ENCODE peak calls at places on chromosome 14, in ten cellular contexts. One of them, this sample, is unnamed.

GRCh38 chr14:81449114-81449513 is 49.0 kb upstream of the STON2 start:
- DNase-seq in activated effector memory CD4-positive, alpha-beta T cell treated with anti-CD3 and anti-CD28 coated beads, Interleukin-2, amount 50 U/mL, for 16 hours: no peak
- DNase-seq in Kasumi-1: no peak
- DNase-seq in hepatocyte: no peak
- DNase-seq in stimulated activated naive CD8-positive, alpha-beta T cell treated with anti-CD3 and anti-CD28 coated beads, Interleukin-15, Interleukin-2, amounts not matched to agents 100 U/mL and 50 U/mL, for 24 hours: no peak
- DNase-seq in NAMALWA: no peak
- DNase-seq in germinal center: no peak
- DNase-seq in choroid plexus epithelial cell: no peak
- DNase-seq in iris pigment epithelial cell: no peak
- DNase-seq in ureter: no peak
- DNase-seq in this sample: no peak

GRCh38 chr14:100640481-100641273 is 53.5 kb upstream of the BEGAIN start:
- DNase-seq in hepatocyte: no peak
- DNase-seq in activated effector memory CD4-positive, alpha-beta T cell treated with anti-CD3 and anti-CD28 coated beads, Interleukin-2, amount 50 U/mL, for 16 hours: peak
- DNase-seq in iris pigment epithelial cell: peak
- DNase-seq in stimulated activated naive CD8-positive, alpha-beta T cell treated with anti-CD3 and anti-CD28 coated beads, Interleukin-15, Interleukin-2, amounts not matched to agents 100 U/mL and 50 U/mL, for 24 hours: peak
- DNase-seq in NAMALWA: peak
- DNase-seq in choroid plexus epithelial cell: peak
- DNase-seq in Kasumi-1: no peak
- DNase-seq in germinal center: no peak
- DNase-seq in ureter: no peak
- DNase-seq in this sample: peak

GRCh38 chr14:98143566-98143965 is 1128.4 kb downstream of the BCL11B start:
- DNase-seq in choroid plexus epithelial cell: no peak
- DNase-seq in activated effector memory CD4-positive, alpha-beta T cell treated with anti-CD3 and anti-CD28 coated beads, Interleukin-2, amount 50 U/mL, for 16 hours: no peak
- DNase-seq in hepatocyte: no peak
- DNase-seq in iris pigment epithelial cell: no peak
- DNase-seq in stimulated activated naive CD8-positive, alpha-beta T cell treated with anti-CD3 and anti-CD28 coated beads, Interleukin-15, Interleukin-2, amounts not matched to agents 100 U/mL and 50 U/mL, for 24 hours: no peak
- DNase-seq in NAMALWA: no peak
- DNase-seq in germinal center: no peak
- DNase-seq in Kasumi-1: no peak
- DNase-seq in ureter: no peak
- DNase-seq in this sample: no peak

GRCh38 chr14:87813211-87813610 is 179.8 kb downstream of the GALC start:
- DNase-seq in iris pigment epithelial cell: no peak
- DNase-seq in germinal center: no peak
- DNase-seq in choroid plexus epithelial cell: no peak
- DNase-seq in stimulated activated naive CD8-positive, alpha-beta T cell treated with anti-CD3 and anti-CD28 coated beads, Interleukin-15, Interleukin-2, amounts not matched to agents 100 U/mL and 50 U/mL, for 24 hours: no peak
- DNase-seq in activated effector memory CD4-positive, alpha-beta T cell treated with anti-CD3 and anti-CD28 coated beads, Interleukin-2, amount 50 U/mL, for 16 hours: no peak
- DNase-seq in ureter: no peak
- DNase-seq in NAMALWA: no peak
- DNase-seq in hepatocyte: no peak
- DNase-seq in Kasumi-1: no peak
- DNase-seq in this sample: no peak

GRCh38 chr14:70921669-70922068 is 14.4 kb downstream of the PCNX1 start:
- DNase-seq in stimulated activated naive CD8-positive, alpha-beta T cell treated with anti-CD3 and anti-CD28 coated beads, Interleukin-15, Interleukin-2, amounts not matched to agents 100 U/mL and 50 U/mL, for 24 hours: no peak
- DNase-seq in choroid plexus epithelial cell: no peak
- DNase-seq in NAMALWA: no peak
- DNase-seq in ureter: no peak
- DNase-seq in Kasumi-1: no peak
- DNase-seq in germinal center: no peak
- DNase-seq in hepatocyte: no peak
- DNase-seq in iris pigment epithelial cell: no peak
- DNase-seq in activated effector memory CD4-positive, alpha-beta T cell treated with anti-CD3 and anti-CD28 coated beads, Interleukin-2, amount 50 U/mL, for 16 hours: no peak
- DNase-seq in this sample: no peak

GRCh38 chr14:33477752-33478151 is 473.1 kb downstream of the EGLN3 start:
- DNase-seq in germinal center: no peak
- DNase-seq in NAMALWA: no peak
- DNase-seq in stimulated activated naive CD8-positive, alpha-beta T cell treated with anti-CD3 and anti-CD28 coated beads, Interleukin-15, Interleukin-2, amounts not matched to agents 100 U/mL and 50 U/mL, for 24 hours: no peak
- DNase-seq in ureter: no peak
- DNase-seq in choroid plexus epithelial cell: no peak
- DNase-seq in iris pigment epithelial cell: no peak
- DNase-seq in Kasumi-1: no peak
- DNase-seq in hepatocyte: no peak
- DNase-seq in activated effector memory CD4-positive, alpha-beta T cell treated with anti-CD3 and anti-CD28 coated beads, Interleukin-2, amount 50 U/mL, for 16 hours: no peak
- DNase-seq in this sample: no peak

GRCh38 chr14:35879654-35880249 is 53.6 kb downstream of the BRMS1L start:
- DNase-seq in Kasumi-1: peak
- DNase-seq in hepatocyte: no peak
- DNase-seq in activated effector memory CD4-positive, alpha-beta T cell treated with anti-CD3 and anti-CD28 coated beads, Interleukin-2, amount 50 U/mL, for 16 hours: no peak
- DNase-seq in stimulated activated naive CD8-positive, alpha-beta T cell treated with anti-CD3 and anti-CD28 coated beads, Interleukin-15, Interleukin-2, amounts not matched to agents 100 U/mL and 50 U/mL, for 24 hours: no peak
- DNase-seq in NAMALWA: peak
- DNase-seq in ureter: no peak
- DNase-seq in iris pigment epithelial cell: peak
- DNase-seq in germinal center: peak
- DNase-seq in choroid plexus epithelial cell: peak
- DNase-seq in this sample: no peak

GRCh38 chr14:64723691-64724577 is 19.7 kb downstream of the PLEKHG3 start:
- DNase-seq in activated effector memory CD4-positive, alpha-beta T cell treated with anti-CD3 and anti-CD28 coated beads, Interleukin-2, amount 50 U/mL, for 16 hours: peak
- DNase-seq in NAMALWA: no peak
- DNase-seq in choroid plexus epithelial cell: no peak
- DNase-seq in iris pigment epithelial cell: peak
- DNase-seq in hepatocyte: peak
- DNase-seq in germinal center: no peak
- DNase-seq in stimulated activated naive CD8-positive, alpha-beta T cell treated with anti-CD3 and anti-CD28 coated beads, Interleukin-15, Interleukin-2, amounts not matched to agents 100 U/mL and 50 U/mL, for 24 hours: no peak
- DNase-seq in Kasumi-1: no peak
- DNase-seq in ureter: no peak
- DNase-seq in this sample: peak

GRCh38 chr14:68401855-68402254 is 391.0 kb downstream of the ZFP36L1 start:
- DNase-seq in choroid plexus epithelial cell: peak
- DNase-seq in iris pigment epithelial cell: no peak
- DNase-seq in stimulated activated naive CD8-positive, alpha-beta T cell treated with anti-CD3 and anti-CD28 coated beads, Interleukin-15, Interleukin-2, amounts not matched to agents 100 U/mL and 50 U/mL, for 24 hours: no peak
- DNase-seq in germinal center: peak
- DNase-seq in hepatocyte: no peak
- DNase-seq in NAMALWA: peak
- DNase-seq in ureter: no peak
- DNase-seq in Kasumi-1: peak
- DNase-seq in activated effector memory CD4-positive, alpha-beta T cell treated with anti-CD3 and anti-CD28 coated beads, Interleukin-2, amount 50 U/mL, for 16 hours: no peak
- DNase-seq in this sample: no peak

GRCh38 chr14:91234791-91235114 is 9.8 kb downstream of the GPR68 start:
- DNase-seq in ureter: no peak
- DNase-seq in Kasumi-1: no peak
- DNase-seq in stimulated activated naive CD8-positive, alpha-beta T cell treated with anti-CD3 and anti-CD28 coated beads, Interleukin-15, Interleukin-2, amounts not matched to agents 100 U/mL and 50 U/mL, for 24 hours: no peak
- DNase-seq in germinal center: no peak
- DNase-seq in hepatocyte: no peak
- DNase-seq in choroid plexus epithelial cell: no peak
- DNase-seq in activated effector memory CD4-positive, alpha-beta T cell treated with anti-CD3 and anti-CD28 coated beads, Interleukin-2, amount 50 U/mL, for 16 hours: no peak
- DNase-seq in NAMALWA: no peak
- DNase-seq in iris pigment epithelial cell: no peak
- DNase-seq in this sample: no peak